ENCODE peak calls at places on chromosomes 3 and 15, in six cellular contexts. Z is SK-N-MC; Q is foreskin fibroblast; B is activated T-cell treated with anti-CD3 and anti-CD28 coated beads for 4 hours; T is CD8-positive, alpha-beta T cell; L is EL. J is an unnamed sample.

GRCh38 chr3:14649466-14649865 is 2.1 kb upstream of the CCDC174 start:
- DNase-seq in B (no peak), Q (no peak), T (no peak), Z (no peak), L (no peak), J (no peak)

GRCh38 chr15:28086175-28086703 is 12.9 kb downstream of the OCA2 start:
- DNase-seq in L (peak), Z (no peak), Q (no peak), B (peak), T (peak), J (peak)

GRCh38 chr15:71678191-71678590 is 132.2 kb upstream of the NR2E3 start:
- DNase-seq in Z (no peak), T (no peak), B (no peak), Q (no peak), L (no peak), J (no peak)

GRCh38 chr3:149368850-149369497 is 8.5 kb downstream of the TM4SF1 start:
- DNase-seq in T (no peak), L (no peak), B (no peak), Q (peak), Z (no peak), J (no peak)

GRCh38 chr3:65548848-65549625 is 489.7 kb downstream of the MAGI1 start:
- DNase-seq in B (no peak), T (no peak), Q (no peak), L (peak), Z (no peak), J (no peak)

GRCh38 chr3:136142592-136142991 is 53.5 kb downstream of the MSL2 start:
- DNase-seq in Z (peak), T (no peak), L (peak), Q (peak), B (no peak), J (peak)

GRCh38 chr3:138381950-138382715 is 33.8 kb downstream of the MRAS start:
- DNase-seq in Q (peak), Z (no peak), T (no peak), B (no peak), L (peak), J (no peak)

GRCh38 chr3:107206141-107206540 is 171.1 kb upstream of the CCDC54 start:
- DNase-seq in Q (no peak), B (no peak), Z (no peak), L (peak), T (no peak), J (peak)

GRCh38 chr15:93866441-93866840 is 364.9 kb upstream of the MCTP2 start:
- DNase-seq in Q (no peak), Z (no peak), L (no peak), T (no peak), B (no peak), J (no peak)

GRCh38 chr3:81363816-81364215 is 397.6 kb downstream of the GBE1 start:
- DNase-seq in L (no peak), B (no peak), T (no peak), Z (no peak), Q (no peak), J (no peak)

GRCh38 chr3:126552688-126553283 is 5.9 kb downstream of the C3orf22 start:
- DNase-seq in Z (no peak), L (no peak), T (peak), B (no peak), Q (no peak), J (no peak)

GRCh38 chr15:38768970-38769369 is 204.4 kb upstream of the RASGRP1 start:
- DNase-seq in L (peak), Z (no peak), B (no peak), Q (no peak), T (no peak), J (no peak)

GRCh38 chr15:33234019-33234418 is 39.5 kb upstream of the FMN1 start:
- DNase-seq in Q (peak), L (peak), Z (no peak), T (no peak), B (no peak), J (peak)

GRCh38 chr3:59773970-59774369 is 724.1 kb upstream of the CFAP20DC start:
- DNase-seq in Z (no peak), B (no peak), Q (no peak), L (no peak), T (no peak), J (no peak)

GRCh38 chr3:69080233-69080644 is at the start of gene UBA3:
- DNase-seq in T (peak), Z (no peak), L (peak), Q (peak), B (peak), J (peak)

GRCh38 chr3:11616551-11616950 is 27.2 kb downstream of the VGLL4 start:
- DNase-seq in B (no peak), Z (no peak), Q (no peak), T (no peak), L (no peak), J (no peak)

GRCh38 chr3:143036557-143036956 is 35.2 kb downstream of the U2SURP start:
- DNase-seq in Q (no peak), B (no peak), T (no peak), L (no peak), Z (no peak), J (no peak)

GRCh38 chr3:88019024-88019423 is 39.8 kb downstream of the CGGBP1 start:
- DNase-seq in Q (no peak), B (no peak), Z (peak), L (no peak), T (no peak), J (peak)